ENCODE peak calls at places on chromosomes 6 and 20, in five cellular contexts. One of them, this sample, is unnamed.

GRCh38 chr20:15593061-15593460 is 980.2 kb downstream of the KIF16B start:
- DNase-seq in dorsolateral prefrontal cortex: no peak
- DNase-seq in foreskin fibroblast: no peak
- DNase-seq in breast epithelium: no peak
- DNase-seq in HFFc6: no peak
- DNase-seq in this sample: no peak

GRCh38 chr6:122372647-122373046 is 26.8 kb upstream of the HSF2 start:
- DNase-seq in dorsolateral prefrontal cortex: no peak
- DNase-seq in foreskin fibroblast: peak
- DNase-seq in breast epithelium: no peak
- DNase-seq in HFFc6: no peak
- DNase-seq in this sample: no peak

GRCh38 chr20:6731951-6732580 is 35.4 kb upstream of the BMP2 start:
- DNase-seq in dorsolateral prefrontal cortex: peak
- DNase-seq in foreskin fibroblast: no peak
- DNase-seq in breast epithelium: no peak
- DNase-seq in HFFc6: no peak
- DNase-seq in this sample: no peak

GRCh38 chr6:14639983-14640599 is 522.5 kb downstream of the CD83 start:
- DNase-seq in dorsolateral prefrontal cortex: no peak
- DNase-seq in foreskin fibroblast: no peak
- DNase-seq in breast epithelium: no peak
- DNase-seq in HFFc6: no peak
- DNase-seq in this sample: no peak

GRCh38 chr6:153816306-153816845 is 222.7 kb upstream of the OPRM1 start:
- DNase-seq in dorsolateral prefrontal cortex: no peak
- DNase-seq in foreskin fibroblast: no peak
- DNase-seq in breast epithelium: no peak
- DNase-seq in HFFc6: no peak
- DNase-seq in this sample: no peak

GRCh38 chr20:10433014-10433622 is 904 bp downstream of the MKKS start:
- DNase-seq in dorsolateral prefrontal cortex: no peak
- DNase-seq in foreskin fibroblast: no peak
- DNase-seq in breast epithelium: no peak
- DNase-seq in HFFc6: no peak
- DNase-seq in this sample: no peak

GRCh38 chr6:129708496-129709216 is 1.3 kb downstream of the ARHGAP18 start:
- DNase-seq in dorsolateral prefrontal cortex: no peak
- DNase-seq in foreskin fibroblast: no peak
- DNase-seq in breast epithelium: no peak
- DNase-seq in HFFc6: no peak
- DNase-seq in this sample: no peak

GRCh38 chr20:53187402-53187801 is 215.2 kb downstream of the TSHZ2 start:
- DNase-seq in dorsolateral prefrontal cortex: no peak
- DNase-seq in foreskin fibroblast: no peak
- DNase-seq in breast epithelium: no peak
- DNase-seq in HFFc6: no peak
- DNase-seq in this sample: no peak

GRCh38 chr6:91453479-91453878 is 866.6 kb upstream of the MAP3K7 start:
- DNase-seq in dorsolateral prefrontal cortex: no peak
- DNase-seq in foreskin fibroblast: no peak
- DNase-seq in breast epithelium: no peak
- DNase-seq in HFFc6: no peak
- DNase-seq in this sample: no peak

GRCh38 chr6:136582702-136583471 is 32.7 kb upstream of the MAP7 start:
- DNase-seq in dorsolateral prefrontal cortex: no peak
- DNase-seq in foreskin fibroblast: peak
- DNase-seq in breast epithelium: no peak
- DNase-seq in HFFc6: peak
- DNase-seq in this sample: no peak

GRCh38 chr6:116983375-116983774 is 106.3 kb downstream of the RFX6 start:
- DNase-seq in dorsolateral prefrontal cortex: no peak
- DNase-seq in foreskin fibroblast: no peak
- DNase-seq in breast epithelium: no peak
- DNase-seq in HFFc6: no peak
- DNase-seq in this sample: no peak

GRCh38 chr20:62624325-62624690 is 18.0 kb upstream of the SLCO4A1 start:
- DNase-seq in dorsolateral prefrontal cortex: no peak
- DNase-seq in foreskin fibroblast: no peak
- DNase-seq in breast epithelium: no peak
- DNase-seq in HFFc6: no peak
- DNase-seq in this sample: no peak
- TF ChIP-seq CTCF in dorsolateral prefrontal cortex: no peak
- TF ChIP-seq CTCF in foreskin fibroblast: no peak
- TF ChIP-seq CTCF in breast epithelium: no peak
- TF ChIP-seq CTCF in HFFc6: no peak
- TF ChIP-seq CTCF in this sample: no peak

GRCh38 chr6:44154067-44154466 is 4.6 kb upstream of the CAPN11 start:
- DNase-seq in dorsolateral prefrontal cortex: no peak
- DNase-seq in foreskin fibroblast: no peak
- DNase-seq in breast epithelium: no peak
- DNase-seq in HFFc6: no peak
- DNase-seq in this sample: no peak

GRCh38 chr6:44152533-44152932 is 6.1 kb upstream of the CAPN11 start:
- DNase-seq in dorsolateral prefrontal cortex: no peak
- DNase-seq in foreskin fibroblast: no peak
- DNase-seq in breast epithelium: no peak
- DNase-seq in HFFc6: no peak
- DNase-seq in this sample: no peak

GRCh38 chr6:44156494-44157151 is 2.0 kb upstream of the CAPN11 start:
- DNase-seq in dorsolateral prefrontal cortex: no peak
- DNase-seq in foreskin fibroblast: no peak
- DNase-seq in breast epithelium: no peak
- DNase-seq in HFFc6: no peak
- DNase-seq in this sample: no peak

GRCh38 chr6:44158770-44159228 is at the start of gene CAPN11:
- DNase-seq in dorsolateral prefrontal cortex: no peak
- DNase-seq in foreskin fibroblast: no peak
- DNase-seq in breast epithelium: no peak
- DNase-seq in HFFc6: no peak
- DNase-seq in this sample: no peak

DNA sequence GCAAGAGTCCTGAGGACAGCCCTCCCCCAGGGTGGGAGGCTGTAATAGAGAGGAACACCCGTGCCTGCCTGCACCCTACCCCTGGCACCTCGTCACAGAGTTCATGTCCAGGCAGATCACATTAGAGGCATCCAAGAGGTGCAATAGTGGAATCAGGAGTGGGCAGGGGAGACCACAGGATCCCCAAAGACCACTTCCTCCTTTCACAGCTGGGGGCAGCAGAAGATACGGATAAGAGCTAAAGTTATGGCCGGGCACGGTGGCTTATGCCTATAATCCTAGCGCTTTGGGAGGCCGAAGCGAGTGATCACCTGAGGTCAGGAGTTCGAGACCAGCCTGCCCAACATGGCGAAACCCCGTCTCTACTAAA is 1.5 kb upstream of the CAPN11 start:
- DNase-seq in dorsolateral prefrontal cortex: no peak
- DNase-seq in foreskin fibroblast: no peak
- DNase-seq in breast epithelium: no peak
- DNase-seq in HFFc6: no peak
- DNase-seq in this sample: no peak
- TF ChIP-seq CTCF in dorsolateral prefrontal cortex: no peak
- TF ChIP-seq CTCF in foreskin fibroblast: no peak
- TF ChIP-seq CTCF in breast epithelium: no peak
- TF ChIP-seq CTCF in HFFc6: no peak
- TF ChIP-seq CTCF in this sample: no peak

GRCh38 chr6:78953798-78954197 is 86.4 kb downstream of the IRAK1BP1 start:
- DNase-seq in dorsolateral prefrontal cortex: no peak
- DNase-seq in foreskin fibroblast: no peak
- DNase-seq in breast epithelium: no peak
- DNase-seq in HFFc6: no peak
- DNase-seq in this sample: no peak
- TF ChIP-seq CTCF in dorsolateral prefrontal cortex: no peak
- TF ChIP-seq CTCF in foreskin fibroblast: no peak
- TF ChIP-seq CTCF in breast epithelium: no peak
- TF ChIP-seq CTCF in HFFc6: no peak
- TF ChIP-seq CTCF in this sample: no peak

GRCh38 chr6:73801652-73802268 is 105.8 kb downstream of the CD109 start:
- DNase-seq in dorsolateral prefrontal cortex: no peak
- DNase-seq in foreskin fibroblast: peak
- DNase-seq in breast epithelium: no peak
- DNase-seq in HFFc6: no peak
- DNase-seq in this sample: no peak

GRCh38 chr6:73796881-73797280 is 100.9 kb downstream of the CD109 start:
- DNase-seq in dorsolateral prefrontal cortex: no peak
- DNase-seq in foreskin fibroblast: peak
- DNase-seq in breast epithelium: no peak
- DNase-seq in HFFc6: no peak
- DNase-seq in this sample: no peak

GRCh38 chr6:73800997-73801396 is 105.0 kb downstream of the CD109 start:
- DNase-seq in dorsolateral prefrontal cortex: no peak
- DNase-seq in foreskin fibroblast: peak
- DNase-seq in breast epithelium: no peak
- DNase-seq in HFFc6: no peak
- DNase-seq in this sample: no peak

GRCh38 chr6:73797861-73798260 is 101.9 kb downstream of the CD109 start:
- DNase-seq in dorsolateral prefrontal cortex: no peak
- DNase-seq in foreskin fibroblast: peak
- DNase-seq in breast epithelium: no peak
- DNase-seq in HFFc6: no peak
- DNase-seq in this sample: no peak

DNA sequence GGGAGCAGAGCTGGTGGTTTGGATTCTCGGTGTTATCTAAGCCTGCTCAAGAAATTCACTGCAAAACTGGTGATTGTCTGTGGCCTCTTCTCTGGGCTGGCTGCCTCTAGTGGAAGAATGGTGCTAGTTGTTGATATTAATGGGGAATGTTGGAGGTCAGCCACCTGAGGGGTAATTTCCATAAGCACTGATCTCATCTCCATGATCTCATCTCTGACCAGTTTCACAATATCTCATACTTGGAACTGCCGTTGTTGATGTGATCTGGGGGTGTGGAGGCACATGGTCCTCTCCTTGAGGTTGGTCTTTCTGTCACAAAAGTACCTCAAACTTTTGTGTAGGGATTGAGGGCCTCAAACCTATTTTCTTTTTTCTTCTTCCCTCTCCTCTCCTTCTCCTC is 102.6 kb downstream of the CD109 start:
- DNase-seq in dorsolateral prefrontal cortex: no peak
- DNase-seq in foreskin fibroblast: peak
- DNase-seq in breast epithelium: no peak
- DNase-seq in HFFc6: peak
- DNase-seq in this sample: no peak
- TF ChIP-seq CTCF in dorsolateral prefrontal cortex: no peak
- TF ChIP-seq CTCF in foreskin fibroblast: peak
- TF ChIP-seq CTCF in breast epithelium: no peak
- TF ChIP-seq CTCF in HFFc6: peak
- TF ChIP-seq CTCF in this sample: no peak

GRCh38 chr6:110408891-110409290 is 6.5 kb downstream of the DDO start:
- DNase-seq in dorsolateral prefrontal cortex: no peak
- DNase-seq in foreskin fibroblast: no peak
- DNase-seq in breast epithelium: no peak
- DNase-seq in HFFc6: no peak
- DNase-seq in this sample: no peak
- TF ChIP-seq CTCF in dorsolateral prefrontal cortex: no peak
- TF ChIP-seq CTCF in foreskin fibroblast: no peak
- TF ChIP-seq CTCF in breast epithelium: no peak
- TF ChIP-seq CTCF in HFFc6: peak
- TF ChIP-seq CTCF in this sample: no peak

GRCh38 chr6:42200035-42200434 is 5.3 kb upstream of the GUCA1B start:
- DNase-seq in dorsolateral prefrontal cortex: no peak
- DNase-seq in foreskin fibroblast: peak
- DNase-seq in breast epithelium: no peak
- DNase-seq in HFFc6: peak
- DNase-seq in this sample: no peak

GRCh38 chr6:42201382-42201781 is 6.6 kb upstream of the GUCA1B start:
- DNase-seq in dorsolateral prefrontal cortex: no peak
- DNase-seq in foreskin fibroblast: no peak
- DNase-seq in breast epithelium: no peak
- DNase-seq in HFFc6: no peak
- DNase-seq in this sample: no peak

GRCh38 chr6:42199106-42199981 is 4.6 kb upstream of the GUCA1B start:
- DNase-seq in dorsolateral prefrontal cortex: no peak
- DNase-seq in foreskin fibroblast: peak
- DNase-seq in breast epithelium: no peak
- DNase-seq in HFFc6: peak
- DNase-seq in this sample: no peak

GRCh38 chr6:42195415-42195814 is 659 bp upstream of the GUCA1B start:
- DNase-seq in dorsolateral prefrontal cortex: no peak
- DNase-seq in foreskin fibroblast: no peak
- DNase-seq in breast epithelium: no peak
- DNase-seq in HFFc6: no peak
- DNase-seq in this sample: no peak

DNA sequence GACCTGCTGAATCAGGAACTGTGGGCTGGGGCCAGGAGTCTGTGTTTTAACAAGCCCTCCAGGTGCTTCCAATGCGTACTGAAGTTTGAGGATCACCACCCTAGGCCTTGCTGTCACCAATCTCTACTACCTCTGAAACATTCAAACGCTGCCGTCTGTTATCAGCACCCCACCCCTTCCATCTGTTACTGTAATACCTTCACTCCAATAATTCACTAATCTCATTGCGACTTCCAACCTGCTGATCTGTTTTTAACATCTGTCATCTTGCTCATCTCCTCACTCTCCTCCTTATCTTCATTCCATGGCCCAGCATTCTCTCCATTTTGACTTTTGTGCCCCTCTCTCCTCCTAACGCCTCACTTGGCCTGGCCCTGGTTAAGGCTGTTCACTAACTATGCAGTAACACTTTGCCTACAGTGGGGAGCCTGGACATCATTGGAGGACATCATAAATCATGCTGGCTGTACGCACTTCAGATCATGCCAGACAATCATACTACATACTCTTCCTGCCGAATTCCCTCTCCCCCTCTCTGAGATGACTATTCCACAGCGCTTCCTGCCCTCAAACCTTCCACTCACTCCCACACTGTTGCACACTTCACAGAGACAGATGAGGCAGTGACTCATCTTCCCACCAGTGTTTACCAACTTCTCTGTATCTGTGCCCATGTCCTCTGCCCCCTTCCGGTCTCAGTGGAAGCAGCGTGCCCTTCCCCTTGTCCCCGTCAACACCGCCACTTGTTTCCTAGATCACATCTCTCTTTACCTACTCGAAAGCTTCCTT is 3.0 kb upstream of the GUCA1B start:
- DNase-seq in dorsolateral prefrontal cortex: no peak
- DNase-seq in foreskin fibroblast: peak
- DNase-seq in breast epithelium: no peak
- DNase-seq in HFFc6: peak
- DNase-seq in this sample: no peak
- TF ChIP-seq CTCF in dorsolateral prefrontal cortex: no peak
- TF ChIP-seq CTCF in foreskin fibroblast: no peak
- TF ChIP-seq CTCF in breast epithelium: no peak
- TF ChIP-seq CTCF in HFFc6: peak
- TF ChIP-seq CTCF in this sample: no peak

DNA sequence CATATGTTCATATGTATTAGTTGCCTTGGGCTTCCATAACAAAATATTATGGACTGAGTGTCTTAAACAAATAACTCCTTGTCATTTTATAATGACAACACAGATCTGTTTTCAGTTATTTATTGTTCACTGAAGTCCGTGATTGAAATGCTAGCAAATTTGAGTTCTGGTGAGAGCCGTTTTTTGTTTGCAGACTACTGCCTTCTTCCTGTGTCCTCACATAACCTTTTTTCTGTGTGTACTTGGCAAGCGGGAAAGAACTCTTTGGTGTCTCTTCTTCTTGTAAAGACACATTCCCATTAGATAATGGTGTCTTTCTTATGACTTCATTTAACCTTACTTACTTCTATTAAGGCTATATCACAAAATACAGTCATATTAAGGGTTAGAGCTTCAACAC is 482.9 kb upstream of the EYS start:
- DNase-seq in dorsolateral prefrontal cortex: no peak
- DNase-seq in foreskin fibroblast: no peak
- DNase-seq in breast epithelium: no peak
- DNase-seq in HFFc6: no peak
- DNase-seq in this sample: no peak
- TF ChIP-seq CTCF in dorsolateral prefrontal cortex: no peak
- TF ChIP-seq CTCF in foreskin fibroblast: no peak
- TF ChIP-seq CTCF in breast epithelium: no peak
- TF ChIP-seq CTCF in HFFc6: no peak
- TF ChIP-seq CTCF in this sample: no peak